ENCODE peak calls at places on chromosomes 2 and 18, in six cellular contexts. L, R, K, N, S and P are unnamed samples.
A peak's percentile ranks its signal among the peaks of the same experiment; 100 is the strongest.

GRCh38 chr18:50848038-50848437 is 28.2 kb upstream of the MRO start:
- DNase-seq in L (no peak), R (no peak), K (no peak), N (no peak), S (no peak), P (no peak)

GRCh38 chr2:226979004-226979403 is 143.2 kb downstream of the RHBDD1 start:
- DNase-seq in L (no peak), R (no peak), K (no peak), N (no peak), S (no peak), P (no peak)

GRCh38 chr2:118058979-118059378 is 29.3 kb upstream of the INSIG2 start:
- DNase-seq in L (no peak), R (no peak), K (no peak), N (no peak), S (no peak), P (no peak)

GRCh38 chr2:98940102-98940501 is 4.1 kb upstream of the CRACDL start:
- DNase-seq in L (no peak), R (no peak), K (no peak), N (no peak), S (no peak), P (no peak)

GRCh38 chr18:41940506-41941215 is 14.4 kb upstream of the PIK3C3 start:
- DNase-seq in L (no peak), R (no peak), K (no peak), N (no peak), S (no peak), P (no peak)

GRCh38 chr2:128440666-128441340 is 122.1 kb upstream of the HS6ST1 start:
- DNase-seq in L (no peak), R (no peak), K (no peak), N (no peak), S (peak; percentile 42), P (no peak)

GRCh38 chr18:46518438-46518837 is 138.6 kb downstream of the LOXHD1 start:
- DNase-seq in L (peak; percentile 10), R (no peak), K (peak; percentile 25), N (no peak), S (no peak), P (peak; percentile 76)

GRCh38 chr2:29844713-29845320 is 76.6 kb downstream of the ALK start:
- DNase-seq in L (no peak), R (no peak), K (no peak), N (no peak), S (no peak), P (no peak)

GRCh38 chr2:231931481-231931915 is 5.3 kb upstream of the NPPC start:
- DNase-seq in L (no peak), R (no peak), K (no peak), N (no peak), S (no peak), P (peak; percentile 81)

GRCh38 chr2:42792583-42793313 is at the start of gene HAAO:
- DNase-seq in L (peak; percentile 31), R (no peak), K (peak; percentile 75), N (no peak), S (peak; percentile 92), P (no peak)

GRCh38 chr2:239579081-239579480 is 178.3 kb upstream of the HDAC4 start:
- DNase-seq in L (no peak), R (no peak), K (no peak), N (no peak), S (peak; percentile 14), P (peak; percentile 55)

GRCh38 chr2:12213222-12213621 is 466.8 kb downstream of the LPIN1 start:
- DNase-seq in L (no peak), R (no peak), K (no peak), N (peak; percentile 5), S (no peak), P (no peak)

GRCh38 chr18:58161659-58162058 is 117.6 kb downstream of the NEDD4L start:
- DNase-seq in L (peak; percentile 25), R (no peak), K (no peak), N (no peak), S (no peak), P (no peak)

GRCh38 chr2:128732976-128733431 is 414.3 kb upstream of the HS6ST1 start:
- DNase-seq in L (no peak), R (no peak), K (no peak), N (no peak), S (no peak), P (no peak)

GRCh38 chr2:152415811-152416210 is 80.8 kb downstream of the FMNL2 start:
- DNase-seq in L (no peak), R (no peak), K (no peak), N (no peak), S (no peak), P (no peak)

GRCh38 chr2:177602611-177603164 is 210.1 kb downstream of the AGPS start:
- DNase-seq in L (no peak), R (no peak), K (no peak), N (no peak), S (no peak), P (no peak)

GRCh38 chr2:159076233-159076632 is 107.8 kb downstream of the TANC1 start:
- DNase-seq in L (peak; percentile 30), R (no peak), K (no peak), N (no peak), S (no peak), P (no peak)

GRCh38 chr2:102144128-102144527 is 1.6 kb downstream of the IL1R1 start:
- DNase-seq in L (no peak), R (no peak), K (no peak), N (peak; percentile 23), S (no peak), P (no peak)

GRCh38 chr2:1736997-1737480 is 7.3 kb downstream of the PXDN start:
- DNase-seq in L (no peak), R (no peak), K (no peak), N (no peak), S (peak; percentile 40), P (no peak)

GRCh38 chr2:8576525-8577157 is 105.2 kb upstream of the ID2 start:
- DNase-seq in L (peak; percentile 56), R (no peak), K (no peak), N (no peak), S (no peak), P (no peak)

GRCh38 chr2:212902421-212902820 is 249.0 kb downstream of the IKZF2 start:
- DNase-seq in L (no peak), R (no peak), K (no peak), N (no peak), S (no peak), P (no peak)

GRCh38 chr2:128415768-128416039 is 97.0 kb upstream of the HS6ST1 start:
- DNase-seq in L (no peak), R (no peak), K (no peak), N (no peak), S (no peak), P (no peak)

GRCh38 chr2:120367649-120368048 is 21.7 kb downstream of the INHBB start:
- DNase-seq in L (no peak), R (no peak), K (no peak), N (no peak), S (no peak), P (peak; percentile 9)

GRCh38 chr2:36438454-36438977 is 82.9 kb downstream of the CRIM1 start:
- DNase-seq in L (no peak), R (no peak), K (no peak), N (no peak), S (no peak), P (no peak)

GRCh38 chr2:71923887-71924533 is 223.7 kb downstream of the CYP26B1 start:
- DNase-seq in L (peak; percentile 69), R (peak; percentile 60), K (peak; percentile 75), N (peak; percentile 80), S (peak; percentile 56), P (peak; percentile 75)

GRCh38 chr18:12048010-12048826 is 45.4 kb upstream of the ANKRD62 start:
- DNase-seq in L (no peak), R (no peak), K (no peak), N (no peak), S (no peak), P (no peak)

GRCh38 chr2:15899751-15900493 is 40.4 kb upstream of the MYCN start:
- DNase-seq in L (no peak), R (no peak), K (no peak), N (no peak), S (no peak), P (no peak)

GRCh38 chr2:174840436-174840835 is 76.2 kb upstream of the CHRNA1 start:
- DNase-seq in L (no peak), R (no peak), K (no peak), N (no peak), S (no peak), P (no peak)

GRCh38 chr18:24561369-24561768 is 100.9 kb downstream of the HRH4 start:
- DNase-seq in L (no peak), R (no peak), K (no peak), N (no peak), S (no peak), P (no peak)

GRCh38 chr2:42914860-42915259 is 122.5 kb upstream of the HAAO start:
- DNase-seq in L (no peak), R (no peak), K (no peak), N (no peak), S (no peak), P (no peak)

GRCh38 chr2:72414108-72414507 is 266.4 kb upstream of the CYP26B1 start:
- DNase-seq in L (no peak), R (no peak), K (no peak), N (no peak), S (no peak), P (no peak)